ENCODE peak calls at places on chromosomes 16 and 17, in nine cellular contexts. E is testis; V is substantia nigra; G is neuronal stem cell; T is ovary; P is effector memory CD4-positive, alpha-beta T cell; K is PC-3; M is colonic mucosa; U is caudate nucleus. C is an unnamed sample.

GRCh38 chr17:6555331-6556120 is 829 bp downstream of the PITPNM3 start:
- DNase-seq in E (peak), M (peak), K (peak), G (peak), V (no peak), T (peak), P (no peak), U (no peak), C (peak)

GRCh38 chr16:66107661-66108060 is 258.8 kb upstream of the CDH5 start:
- DNase-seq in E (no peak), U (no peak), V (no peak), K (peak), G (no peak), M (no peak), P (no peak), T (no peak), C (no peak)

GRCh38 chr16:15729152-15729551 is 79.1 kb downstream of the NDE1 start:
- DNase-seq in M (no peak), E (no peak), U (no peak), P (no peak), T (no peak), K (no peak), V (no peak), G (no peak), C (no peak)

GRCh38 chr16:83994087-83994486 is 26.0 kb downstream of the NECAB2 start:
- DNase-seq in T (no peak), V (no peak), E (no peak), U (no peak), K (peak), G (no peak), M (no peak), P (no peak), C (peak)

GRCh38 chr16:68524069-68524820 is 14.8 kb upstream of the ZFP90 start:
- DNase-seq in M (no peak), P (no peak), U (no peak), E (no peak), G (no peak), K (no peak), V (no peak), T (peak), C (no peak)

GRCh38 chr16:12458591-12459400 is 344.9 kb downstream of the CPPED1 start:
- DNase-seq in U (no peak), M (no peak), E (no peak), K (no peak), V (no peak), G (no peak), T (peak), P (no peak), C (peak)

GRCh38 chr17:58084317-58084981 is 1.2 kb downstream of the DYNLL2 start:
- DNase-seq in M (peak), T (peak), E (peak), P (peak), U (no peak), K (peak), G (no peak), V (no peak), C (peak)

GRCh38 chr16:85557976-85558589 is 55.0 kb upstream of the GSE1 start:
- DNase-seq in V (no peak), U (no peak), T (no peak), P (no peak), E (no peak), K (peak), G (no peak), M (peak), C (no peak)

GRCh38 chr16:27406729-27407128 is 4.8 kb downstream of the IL21R start:
- DNase-seq in E (no peak), M (no peak), V (no peak), U (no peak), T (no peak), G (no peak), K (no peak), P (no peak), C (no peak)

GRCh38 chr17:34736611-34737010 is 157.2 kb downstream of the TMEM132E start:
- DNase-seq in U (no peak), V (no peak), E (no peak), G (no peak), K (no peak), T (no peak), P (no peak), M (no peak), C (no peak)

DNA sequence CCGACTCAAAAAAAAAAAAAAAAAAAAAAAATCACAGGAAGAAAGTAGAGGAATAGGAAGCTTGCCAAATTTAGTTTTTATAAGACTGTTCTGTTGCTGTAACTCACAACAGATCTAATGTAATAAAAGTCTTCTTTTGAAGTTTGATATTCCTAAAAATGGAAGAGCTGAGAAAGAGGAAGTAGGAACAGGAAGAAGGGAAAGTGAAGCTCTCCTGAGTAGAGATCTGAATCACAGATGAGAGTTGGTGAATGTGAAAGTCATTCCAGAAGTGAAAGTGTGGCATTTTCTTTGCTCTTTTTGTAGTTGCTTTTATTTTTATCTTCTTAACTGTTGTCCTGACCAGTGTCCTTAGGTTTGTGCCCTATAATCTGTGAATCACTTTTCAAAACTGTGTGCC is 2.1 kb downstream of the NMT1 start:
- DNase-seq in T (no peak), P (no peak), M (no peak), U (no peak), E (no peak), G (no peak), V (no peak), K (no peak), C (no peak)
- H3K27ac ChIP-seq in T (no peak), P (no peak), M (peak), U (no peak), E (no peak), G (no peak), V (no peak), K (no peak), C (no peak)

GRCh38 chr17:70060415-70060814 is 14.6 kb upstream of the KCNJ16 start:
- DNase-seq in V (no peak), P (no peak), E (no peak), K (no peak), T (peak), G (no peak), M (no peak), U (no peak), C (no peak)

GRCh38 chr17:70054961-70055360 is 20.1 kb upstream of the KCNJ16 start:
- DNase-seq in P (no peak), M (no peak), K (no peak), U (no peak), G (no peak), E (no peak), T (no peak), V (no peak), C (no peak)

GRCh38 chr17:70059076-70059475 is 15.9 kb upstream of the KCNJ16 start:
- DNase-seq in V (no peak), K (no peak), T (no peak), M (no peak), G (no peak), E (no peak), P (no peak), U (no peak), C (no peak)

DNA sequence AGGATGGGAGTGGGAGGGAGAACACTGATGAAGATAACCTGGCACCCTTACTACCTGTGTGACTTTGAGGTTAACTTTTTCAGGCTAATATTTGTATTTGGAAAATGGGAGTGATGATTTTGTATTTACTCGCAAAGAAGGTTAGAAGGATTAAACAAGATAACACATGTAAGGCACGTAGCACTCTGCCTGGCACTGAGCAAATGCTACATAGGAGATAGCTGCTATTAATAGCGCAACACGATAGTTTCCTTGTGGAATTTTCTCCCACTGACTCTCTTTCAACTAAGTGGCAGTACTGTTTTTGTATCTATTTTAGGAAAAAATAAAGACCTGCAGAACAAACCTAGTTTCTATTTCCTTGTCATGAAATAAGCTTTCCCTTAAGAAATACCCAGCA is 15.4 kb upstream of the KCNJ16 start:
- DNase-seq in U (no peak), E (peak), M (no peak), G (no peak), V (no peak), P (no peak), T (no peak), K (no peak), C (no peak)
- H3K27ac ChIP-seq in U (no peak), E (no peak), M (no peak), G (no peak), V (no peak), P (no peak), T (peak), K (no peak), C (no peak)

DNA sequence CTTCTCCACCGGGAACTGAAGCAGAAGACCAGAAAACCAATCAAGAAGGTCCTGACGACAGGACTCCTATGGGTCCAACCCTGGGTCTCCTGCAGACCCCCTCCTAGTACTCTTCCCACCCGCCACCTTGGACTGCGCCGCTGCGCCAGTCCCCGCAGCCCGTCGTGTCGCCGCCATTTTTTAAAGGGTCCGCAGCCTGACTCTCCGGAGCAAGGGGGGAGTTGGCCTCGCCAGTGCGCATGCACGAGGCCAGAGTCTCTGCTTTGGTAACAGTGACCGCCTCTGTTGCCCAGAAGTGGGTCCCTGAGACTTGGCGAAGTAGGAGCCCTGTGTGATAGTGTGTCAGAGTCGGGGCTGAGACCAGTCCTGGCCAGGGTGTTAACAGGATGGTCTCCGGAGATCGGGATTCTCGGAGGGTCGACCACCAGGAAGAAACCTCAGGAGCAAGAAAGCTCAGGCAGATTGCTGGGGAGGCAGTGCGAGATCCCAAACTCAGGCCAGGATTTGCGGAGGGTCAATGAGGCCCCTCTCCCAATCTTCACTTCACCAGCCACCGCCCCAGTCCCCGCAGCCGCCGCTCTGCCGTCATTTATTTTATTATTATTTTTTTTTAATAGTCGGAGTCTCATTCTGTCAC is 612.5 kb downstream of the KCNJ18 start:
- DNase-seq in V (no peak), P (no peak), G (no peak), K (no peak), U (no peak), T (no peak), M (no peak), E (peak), C (no peak)
- H3K27ac ChIP-seq in V (no peak), P (no peak), G (no peak), K (no peak), U (no peak), T (no peak), M (no peak), E (no peak), C (no peak)

GRCh38 chr17:80374732-80375118 is 40.2 kb upstream of the ENDOV start:
- DNase-seq in V (no peak), P (no peak), G (no peak), M (no peak), U (no peak), E (no peak), T (no peak), K (no peak), C (no peak)
- H3K27ac ChIP-seq in V (no peak), P (no peak), G (no peak), M (no peak), U (no peak), E (no peak), T (no peak), K (no peak), C (no peak)

GRCh38 chr17:77857613-77858012 is 100.9 kb upstream of the TNRC6C start:
- DNase-seq in T (no peak), P (no peak), V (no peak), M (no peak), G (no peak), E (no peak), K (no peak), U (no peak), C (peak)

GRCh38 chr17:77858291-77859034 is 100.0 kb upstream of the TNRC6C start:
- DNase-seq in T (no peak), G (no peak), K (no peak), M (no peak), P (no peak), V (no peak), U (no peak), E (no peak), C (peak)

GRCh38 chr17:77854759-77855745 is 103.5 kb upstream of the TNRC6C start:
- DNase-seq in K (no peak), U (no peak), V (no peak), G (no peak), E (no peak), T (no peak), P (no peak), M (no peak), C (peak)

GRCh38 chr17:77857306-77857555 is 101.3 kb upstream of the TNRC6C start:
- DNase-seq in P (no peak), E (no peak), M (no peak), U (no peak), G (no peak), V (no peak), T (no peak), K (no peak), C (peak)

DNA sequence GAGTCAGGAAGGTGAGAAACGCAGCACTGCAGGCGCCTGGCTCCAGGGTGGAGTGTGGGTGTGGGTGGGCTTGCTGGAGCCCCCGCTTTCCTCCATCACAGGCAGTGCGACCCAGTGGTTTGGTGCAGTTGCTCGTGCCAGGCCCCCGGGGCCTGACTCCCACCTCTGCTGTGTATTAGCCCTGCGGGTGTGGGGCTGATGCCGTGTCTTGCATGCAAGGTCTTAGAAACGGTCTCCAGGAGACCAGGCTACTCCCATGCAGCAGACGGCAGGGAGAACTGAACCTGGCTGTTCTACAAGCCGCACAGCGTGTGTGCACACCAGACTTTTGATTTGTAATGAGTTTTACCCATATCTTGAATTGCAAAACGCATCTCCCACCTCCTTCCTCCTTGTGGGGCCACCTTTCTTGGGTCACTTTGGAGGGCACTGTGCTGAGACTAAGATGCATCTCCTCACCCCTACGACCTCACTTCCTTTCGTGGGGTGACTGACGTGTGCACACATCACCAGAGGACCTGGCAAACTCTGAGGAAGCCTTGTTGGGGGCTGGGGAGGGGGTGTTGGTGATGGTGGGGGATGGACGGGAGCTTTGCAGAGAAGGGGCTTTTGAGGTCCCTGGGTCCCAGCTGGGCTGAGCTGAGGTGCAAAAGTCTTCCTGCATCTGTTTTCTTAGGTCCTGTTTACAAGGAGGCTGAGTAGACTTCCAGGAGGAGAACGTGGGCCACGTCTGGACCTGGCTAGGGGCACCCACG is 101.8 kb upstream of the TNRC6C start:
- DNase-seq in U (no peak), M (no peak), T (no peak), E (no peak), G (no peak), P (no peak), K (no peak), V (no peak), C (peak)
- H3K27ac ChIP-seq in U (no peak), M (no peak), T (no peak), E (no peak), G (no peak), P (no peak), K (no peak), V (no peak), C (no peak)

DNA sequence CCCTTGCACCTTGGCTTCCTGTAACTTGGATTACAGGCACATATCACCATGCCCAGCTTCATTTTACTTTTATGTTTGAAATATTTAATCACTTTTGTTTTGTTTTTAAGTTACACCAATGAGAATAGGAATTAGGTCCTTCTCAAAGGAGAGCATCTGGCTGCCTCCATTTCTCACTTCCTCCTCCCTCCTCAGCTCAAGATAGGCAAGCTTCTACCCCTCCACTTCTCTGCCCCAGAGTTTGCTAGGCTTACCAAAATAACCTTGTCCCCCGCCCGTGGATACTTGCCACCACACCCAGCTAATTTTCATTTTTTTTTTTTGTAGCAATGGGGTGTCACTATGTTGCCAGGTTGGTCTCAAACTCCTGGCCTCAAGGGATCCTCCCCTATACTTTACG is 17.9 kb downstream of the GABARAPL2 start:
- DNase-seq in K (no peak), V (no peak), G (no peak), T (no peak), M (no peak), E (no peak), P (no peak), U (no peak), C (no peak)
- H3K27ac ChIP-seq in K (no peak), V (no peak), G (no peak), T (no peak), M (no peak), E (no peak), P (no peak), U (no peak), C (no peak)

GRCh38 chr17:27320222-27320560 is 26.3 kb downstream of the WSB1 start:
- DNase-seq in G (no peak), M (no peak), K (no peak), E (no peak), V (no peak), T (no peak), P (no peak), U (no peak), C (no peak)

GRCh38 chr17:27318633-27319032 is 24.7 kb downstream of the WSB1 start:
- DNase-seq in M (no peak), P (no peak), K (no peak), V (no peak), G (no peak), E (no peak), U (no peak), T (no peak), C (no peak)

GRCh38 chr17:27315796-27316465 is 22.0 kb downstream of the WSB1 start:
- DNase-seq in V (no peak), M (no peak), T (no peak), U (no peak), G (no peak), E (no peak), K (no peak), P (no peak), C (no peak)

GRCh38 chr17:27319536-27320221 is 25.8 kb downstream of the WSB1 start:
- DNase-seq in K (no peak), P (no peak), T (peak), V (peak), G (no peak), E (peak), U (no peak), M (peak), C (peak)

GRCh38 chr17:27318228-27318627 is 24.3 kb downstream of the WSB1 start:
- DNase-seq in V (no peak), P (no peak), G (no peak), M (no peak), E (no peak), U (no peak), K (no peak), T (no peak), C (no peak)
- H3K27ac ChIP-seq in V (no peak), P (no peak), G (no peak), M (no peak), E (no peak), U (no peak), K (no peak), T (no peak), C (no peak)